ENCODE peak calls at places on chromosomes 1 and 21, in eight cellular contexts. X is ovary, A is MM.1S, M is BE2C, E is GM12878, K is NT2/D1, Q is suprapubic skin, O is right lobe of liver. N is an unnamed sample.

GRCh38 chr1:205739348-205740160 is 10.4 kb downstream of the NUCKS1 start:
- DNase-seq in X (no peak), A (no peak), M (no peak), E (no peak), K (no peak), Q (no peak), O (no peak), N (no peak)

GRCh38 chr21:25234857-25235801 is 372.2 kb downstream of the MRPL39 start:
- DNase-seq in X (no peak), A (peak; percentile 68), M (no peak), E (no peak), K (no peak), Q (no peak), O (no peak), N (no peak)

GRCh38 chr1:64172458-64172983 is 30.9 kb upstream of the UBE2U start:
- DNase-seq in X (no peak), A (peak; percentile 40), M (peak; percentile 31), E (no peak), K (no peak), Q (no peak), O (no peak), N (no peak)

GRCh38 chr1:52579415-52579814 is 22.8 kb upstream of the GPX7 start:
- DNase-seq in X (no peak), A (no peak), M (no peak), E (no peak), K (no peak), Q (no peak), O (no peak), N (no peak)

GRCh38 chr1:187514110-187514509 is 685.4 kb downstream of the PLA2G4A start:
- DNase-seq in X (no peak), A (no peak), M (no peak), E (no peak), K (no peak), Q (no peak), O (no peak), N (no peak)

GRCh38 chr1:187685338-187685737 is 856.6 kb downstream of the PLA2G4A start:
- DNase-seq in X (no peak), A (no peak), M (no peak), E (no peak), K (no peak), Q (no peak), O (no peak), N (no peak)

GRCh38 chr1:183841950-183842816 is 37.3 kb downstream of the RGL1 start:
- DNase-seq in X (no peak), A (peak; percentile 99), M (peak; percentile 42), E (peak; percentile 85), K (no peak), Q (no peak), O (no peak), N (peak; percentile 76)

GRCh38 chr1:36570016-36570415 is 87.3 kb upstream of the CSF3R start:
- DNase-seq in X (no peak), A (no peak), M (no peak), E (no peak), K (no peak), Q (peak; percentile 45), O (no peak), N (no peak)

GRCh38 chr1:3671371-3672180 is 19.3 kb downstream of the TP73 start:
- DNase-seq in X (peak; percentile 28), A (no peak), M (no peak), E (no peak), K (no peak), Q (no peak), O (peak; percentile 15), N (no peak)

GRCh38 chr1:213284626-213285025 is 233.6 kb downstream of the RPS6KC1 start:
- DNase-seq in X (no peak), A (no peak), M (no peak), E (no peak), K (no peak), Q (no peak), O (no peak), N (no peak)

GRCh38 chr1:6349254-6349943 is 44.2 kb downstream of the ACOT7 start:
- DNase-seq in X (no peak), A (no peak), M (no peak), E (no peak), K (no peak), Q (no peak), O (no peak), N (no peak)

GRCh38 chr21:33924766-33925100 is 9.1 kb upstream of the ATP5PO start:
- DNase-seq in X (no peak), A (no peak), M (peak; percentile 41), E (no peak), K (no peak), Q (no peak), O (no peak), N (no peak)

GRCh38 chr1:101238041-101238515 is 1.3 kb downstream of the S1PR1 start:
- DNase-seq in X (no peak), A (no peak), M (no peak), E (no peak), K (no peak), Q (no peak), O (peak; percentile 39), N (peak; percentile 11)

GRCh38 chr1:198244772-198245171 is 88.0 kb downstream of the NEK7 start:
- DNase-seq in X (no peak), A (no peak), M (no peak), E (no peak), K (no peak), Q (no peak), O (no peak), N (no peak)

GRCh38 chr21:17128132-17128531 is 384.7 kb upstream of the CXADR start:
- DNase-seq in X (no peak), A (no peak), M (no peak), E (no peak), K (no peak), Q (no peak), O (no peak), N (no peak)

GRCh38 chr1:54380285-54380882 is 25.8 kb downstream of the SSBP3 start:
- DNase-seq in X (no peak), A (no peak), M (no peak), E (no peak), K (no peak), Q (no peak), O (no peak), N (no peak)

GRCh38 chr1:160400646-160401486 is 502 bp downstream of the VANGL2 start:
- DNase-seq in X (peak; percentile 60), A (no peak), M (no peak), E (no peak), K (no peak), Q (no peak), O (no peak), N (no peak)

GRCh38 chr21:29022141-29022540 is 2.3 kb upstream of the USP16 start:
- DNase-seq in X (no peak), A (no peak), M (no peak), E (no peak), K (no peak), Q (no peak), O (no peak), N (no peak)

GRCh38 chr1:156102634-156103511 is 11.6 kb upstream of the LMNA start:
- DNase-seq in X (no peak), A (no peak), M (no peak), E (no peak), K (no peak), Q (no peak), O (no peak), N (no peak)
- H3K4me1 ChIP-seq in X (peaks cover 40% of the 10 kb centered on the region), A (peaks cover 17% of the 10 kb centered on the region), M (peaks cover 46% of the 10 kb centered on the region), E (peaks cover 43% of the 10 kb centered on the region), K (peaks cover 65% of the 10 kb centered on the region), Q (peaks cover 86% of the 10 kb centered on the region), O (peaks cover 3% of the 10 kb centered on the region), N (peaks cover 41% of the 10 kb centered on the region)

GRCh38 chr1:159025043-159025442 is 15.3 kb downstream of the IFI16 start:
- DNase-seq in X (no peak), A (no peak), M (no peak), E (no peak), K (no peak), Q (no peak), O (no peak), N (no peak)
- H3K36me3 ChIP-seq in X (no peaks in the 10 kb centered on the region), A (peaks cover 4% of the 10 kb centered on the region), M (no peaks in the 10 kb centered on the region), E (peaks cover 39% of the 10 kb centered on the region), K (no peaks in the 10 kb centered on the region), Q (peaks cover 40% of the 10 kb centered on the region), O (no peaks in the 10 kb centered on the region), N (peaks cover 79% of the 10 kb centered on the region)

DNA sequence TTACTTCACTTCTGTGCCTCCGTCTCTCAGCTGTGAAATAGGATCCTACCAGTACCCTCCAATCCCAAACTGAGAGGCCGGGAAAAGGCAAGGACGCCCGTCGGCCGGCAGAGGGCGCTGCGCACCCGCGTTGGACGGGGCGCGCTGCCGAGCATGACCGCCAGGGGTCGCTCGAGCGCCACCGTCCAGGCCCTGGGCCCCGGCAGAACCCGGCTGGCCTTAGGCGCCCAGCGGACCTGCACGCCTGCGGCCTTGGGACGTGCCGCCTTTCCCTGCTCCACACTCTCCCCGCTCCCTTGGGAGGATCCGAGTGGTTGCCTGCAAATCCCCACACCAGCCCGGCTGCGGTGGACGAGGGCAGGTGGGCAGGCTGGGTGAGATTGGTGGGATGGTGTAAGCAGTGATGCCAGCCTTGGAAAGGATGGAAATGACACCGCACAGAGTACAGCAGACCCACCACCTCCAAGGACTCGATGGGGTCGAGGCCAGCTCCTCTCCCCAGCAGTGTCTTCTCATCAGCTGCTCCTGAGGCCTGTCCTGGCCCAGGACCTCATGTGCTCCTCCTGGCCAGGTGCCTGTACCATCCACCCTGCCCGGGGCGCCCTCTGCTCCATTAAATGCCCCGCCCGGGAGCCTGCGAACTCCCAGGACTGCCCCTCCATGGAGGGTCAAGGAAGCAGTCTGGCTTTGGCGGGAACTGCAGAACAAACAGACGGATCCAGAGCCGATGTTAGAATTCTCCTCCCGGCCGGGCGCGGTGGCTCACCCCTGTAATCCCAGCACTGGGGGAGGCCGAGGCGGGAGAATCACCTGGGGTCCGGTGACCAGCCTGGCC is 47.4 kb upstream of the LBR start:
- DNase-seq in X (peak; percentile 87), A (peak; percentile 64), M (peak; percentile 89), E (no peak), K (peak; percentile 68), Q (peak; percentile 83), O (peak; percentile 76), N (peak; percentile 50)
- H3K4me1 ChIP-seq in X (no peaks in the 10 kb centered on the region), A (peaks cover 7% of the 10 kb centered on the region), M (no peaks in the 10 kb centered on the region), E (peaks cover 21% of the 10 kb centered on the region), K (peaks cover 6% of the 10 kb centered on the region), Q (peaks cover 11% of the 10 kb centered on the region), O (no peaks in the 10 kb centered on the region), N (peaks cover 19% of the 10 kb centered on the region)

GRCh38 chr1:235317179-235317578 is 10.8 kb downstream of the ARID4B start:
- DNase-seq in X (no peak), A (no peak), M (no peak), E (no peak), K (no peak), Q (no peak), O (no peak), N (no peak)
- H3K36me3 ChIP-seq in X (no peaks in the 10 kb centered on the region), A (peaks cover 1% of the 10 kb centered on the region), M (peaks cover 8% of the 10 kb centered on the region), E (peaks cover 23% of the 10 kb centered on the region), K (peaks cover 31% of the 10 kb centered on the region), Q (peaks cover 14% of the 10 kb centered on the region), O (peaks cover 5% of the 10 kb centered on the region), N (peaks cover 21% of the 10 kb centered on the region)

N was measured in CD4-positive, CD25-positive, alpha-beta regulatory T cell.